ENCODE peak calls at places on chromosome 1, in eight cellular contexts. V is T-cell; J is ovary; P is activated gamma-delta T cell treated with anti-CD3 and anti-CD28 coated beads, Interleukin-2, amount 50 U/mL, for 16 hours; U is substantia nigra; H is heart left ventricle; R is AG04449; T is activated T-cell treated with anti-CD3 and anti-CD28 coated beads, Interleukin-2, amount 50 U/mL, for 48 hours. Q is an unnamed sample.

GRCh38 chr1:84291882-84292655 is 9.4 kb upstream of the SAMD13 start:
- DNase-seq in R (no peak), H (no peak), T (no peak), P (no peak), V (no peak), U (no peak), J (no peak), Q (no peak)

GRCh38 chr1:95384570-95384969 is 150.6 kb downstream of the RWDD3 start:
- DNase-seq in T (peak; percentile 30), R (no peak), U (no peak), J (no peak), H (no peak), P (no peak), V (no peak), Q (no peak)

GRCh38 chr1:3409737-3410434 is 44.6 kb upstream of the ARHGEF16 start:
- DNase-seq in J (peak; percentile 73), H (peak; percentile 64), R (peak; percentile 4), U (peak; percentile 53), T (no peak), V (no peak), P (no peak), Q (peak; percentile 95)

GRCh38 chr1:110035236-110035752 is 870 bp downstream of the STRIP1 start:
- DNase-seq in J (no peak), T (no peak), H (no peak), U (no peak), P (no peak), R (no peak), V (no peak), Q (peak; percentile 36)

GRCh38 chr1:97796716-97797115 is 124.1 kb downstream of the DPYD start:
- DNase-seq in R (no peak), V (no peak), T (no peak), H (no peak), U (no peak), J (no peak), P (no peak), Q (no peak)

GRCh38 chr1:38730511-38731397 is 128.8 kb downstream of the RRAGC start:
- DNase-seq in P (no peak), V (no peak), U (no peak), H (no peak), J (no peak), T (no peak), R (no peak), Q (no peak)

GRCh38 chr1:241944300-241944699 is 13.3 kb upstream of the BECN2 start:
- DNase-seq in T (no peak), U (no peak), H (no peak), R (no peak), P (no peak), J (no peak), V (no peak), Q (no peak)

GRCh38 chr1:96414598-96414997 is 307.0 kb upstream of the PTBP2 start:
- DNase-seq in V (no peak), J (no peak), U (no peak), T (no peak), R (no peak), P (no peak), H (no peak), Q (no peak)

GRCh38 chr1:44676484-44677200 is 2.1 kb downstream of the ARMH1 start:
- DNase-seq in J (no peak), P (no peak), T (no peak), U (no peak), H (no peak), R (no peak), V (no peak), Q (no peak)

GRCh38 chr1:175933801-175934200 is 190.4 kb upstream of the TNR start:
- DNase-seq in P (no peak), J (no peak), T (no peak), U (no peak), V (no peak), H (no peak), R (no peak), Q (peak; percentile 18)

GRCh38 chr1:7384679-7385078 is 386.4 kb upstream of the VAMP3 start:
- DNase-seq in R (no peak), T (no peak), H (peak; percentile 11), U (no peak), J (no peak), V (no peak), P (no peak), Q (no peak)

Q was measured in AG08395.